ENCODE peak calls at places on chromosomes 13 and 19, in nine cellular contexts. B is epithelial cell of esophagus; L is AG04449; Y is AG09319; C is CD4-positive, alpha-beta T cell; U is OCI-LY7; W is ovary; D is adrenal gland; E is right atrium auricular region. H is an unnamed sample.
A peak's percentile ranks its signal among the peaks of the same experiment; 100 is the strongest.

GRCh38 chr19:46392252-46392801 is 21.0 kb downstream of the CCDC8 start:
- DNase-seq in B (no peak), L (no peak), Y (no peak), C (no peak), U (no peak), W (no peak), D (no peak), E (no peak), H (no peak)

GRCh38 chr19:1425102-1425842 is 12.9 kb upstream of the RPS15 start:
- DNase-seq in B (peak; percentile 91), L (no peak), Y (no peak), C (no peak), U (no peak), W (no peak), D (peak; percentile 66), E (no peak), H (no peak)

GRCh38 chr19:1280588-1281269 is 4.9 kb upstream of the EFNA2 start:
- DNase-seq in B (no peak), L (no peak), Y (no peak), C (no peak), U (no peak), W (peak; percentile 22), D (no peak), E (no peak), H (no peak)

GRCh38 chr19:48806518-48806817 is 4.4 kb downstream of the BCAT2 start:
- DNase-seq in B (no peak), L (no peak), Y (no peak), C (peak; percentile 27), U (no peak), W (peak; percentile 59), D (no peak), E (no peak), H (no peak)

GRCh38 chr19:38690832-38691231 is 43.4 kb downstream of the ACTN4 start:
- DNase-seq in B (no peak), L (no peak), Y (no peak), C (no peak), U (no peak), W (no peak), D (no peak), E (no peak), H (no peak)

GRCh38 chr13:41649659-41650058 is 192.3 kb downstream of the RGCC start:
- DNase-seq in B (peak; percentile 10), L (no peak), Y (no peak), C (no peak), U (peak; percentile 60), W (no peak), D (no peak), E (no peak), H (no peak)

GRCh38 chr13:84524586-84524985 is 642.3 kb upstream of the SLITRK1 start:
- DNase-seq in B (no peak), L (no peak), Y (no peak), C (no peak), U (no peak), W (no peak), D (no peak), E (no peak), H (no peak)

GRCh38 chr13:70995338-70995737 is 871.7 kb downstream of the DACH1 start:
- DNase-seq in B (no peak), L (no peak), Y (no peak), C (no peak), U (no peak), W (no peak), D (no peak), E (no peak), H (no peak)

GRCh38 chr19:19480688-19481087 is 34.7 kb downstream of the TSSK6 start:
- DNase-seq in B (no peak), L (no peak), Y (no peak), C (no peak), U (no peak), W (no peak), D (no peak), E (no peak), H (no peak)

GRCh38 chr19:16536130-16536529 is 6.1 kb downstream of the CHERP start:
- DNase-seq in B (no peak), L (no peak), Y (no peak), C (no peak), U (no peak), W (no peak), D (no peak), E (no peak), H (no peak)

GRCh38 chr19:5743640-5744039 is 23.2 kb downstream of the CATSPERD start:
- DNase-seq in B (no peak), L (no peak), Y (no peak), C (no peak), U (no peak), W (no peak), D (no peak), E (no peak), H (no peak)

GRCh38 chr19:58554494-58555368 is at the start of gene CHMP2A:
- DNase-seq in B (peak; percentile 95), L (no peak), Y (peak; percentile 92), C (peak; percentile 97), U (peak; percentile 96), W (peak; percentile 99), D (peak; percentile 97), E (peak; percentile 99), H (peak; percentile 87)

GRCh38 chr13:74135306-74136088 is 1.3 kb upstream of the KLF12 start:
- DNase-seq in B (peak; percentile 76), L (no peak), Y (peak; percentile 40), C (peak; percentile 40), U (peak; percentile 84), W (peak; percentile 74), D (peak; percentile 62), E (peak; percentile 63), H (no peak)

GRCh38 chr13:89900104-89900760 is 1447.3 kb upstream of the MIR17HG start:
- DNase-seq in B (peak; percentile 86), L (no peak), Y (no peak), C (no peak), U (no peak), W (no peak), D (no peak), E (no peak), H (no peak)

GRCh38 chr13:99657848-99658265 is 156.6 kb downstream of the TM9SF2 start:
- DNase-seq in B (no peak), L (no peak), Y (no peak), C (peak; percentile 30), U (no peak), W (no peak), D (no peak), E (peak; percentile 64), H (no peak)

GRCh38 chr19:3129112-3129511 is 6.7 kb upstream of the GNA15 start:
- DNase-seq in B (peak; percentile 70), L (no peak), Y (peak; percentile 35), C (no peak), U (peak; percentile 52), W (no peak), D (no peak), E (no peak), H (peak; percentile 29)

GRCh38 chr19:4482721-4483120 is 10.6 kb downstream of the HDGFL2 start:
- DNase-seq in B (no peak), L (no peak), Y (no peak), C (no peak), U (no peak), W (no peak), D (no peak), E (no peak), H (no peak)

GRCh38 chr19:21260164-21260847 is 68.9 kb downstream of the ZNF708 start:
- DNase-seq in B (no peak), L (no peak), Y (no peak), C (no peak), U (no peak), W (no peak), D (no peak), E (no peak), H (no peak)

GRCh38 chr19:49684251-49684982 is 5.0 kb upstream of the ADM5 start:
- DNase-seq in B (no peak), L (no peak), Y (no peak), C (no peak), U (no peak), W (no peak), D (peak; percentile 22), E (no peak), H (no peak)

GRCh38 chr13:75489502-75490263 is 7.7 kb upstream of the TBC1D4 start:
- DNase-seq in B (peak; percentile 65), L (no peak), Y (peak; percentile 45), C (no peak), U (no peak), W (no peak), D (no peak), E (no peak), H (no peak)

GRCh38 chr13:75485286-75486062 is 3.5 kb upstream of the TBC1D4 start:
- DNase-seq in B (peak; percentile 17), L (peak; percentile 21), Y (no peak), C (no peak), U (no peak), W (no peak), D (no peak), E (no peak), H (no peak)

GRCh38 chr13:75486654-75487053 is 4.7 kb upstream of the TBC1D4 start:
- DNase-seq in B (no peak), L (no peak), Y (no peak), C (no peak), U (no peak), W (no peak), D (no peak), E (no peak), H (no peak)

GRCh38 chr13:75482820-75483079 is 781 bp upstream of the TBC1D4 start:
- DNase-seq in B (no peak), L (no peak), Y (no peak), C (no peak), U (no peak), W (no peak), D (no peak), E (no peak), H (no peak)

GRCh38 chr13:75486146-75486545 is 4.2 kb upstream of the TBC1D4 start:
- DNase-seq in B (no peak), L (no peak), Y (no peak), C (no peak), U (no peak), W (no peak), D (no peak), E (no peak), H (no peak)
- TF ChIP-seq CTCF in B (no peak), L (no peak), Y (no peak), C (no peak), U (no peak), W (no peak), D (no peak), E (no peak), H (no peak)

GRCh38 chr13:63684822-63685221 is 2269.2 kb upstream of the PCDH20 start:
- DNase-seq in B (no peak), L (no peak), Y (no peak), C (no peak), U (no peak), W (no peak), D (no peak), E (no peak), H (no peak)
- TF ChIP-seq CTCF in B (no peak), L (no peak), Y (no peak), C (no peak), U (no peak), W (no peak), D (no peak), E (no peak), H (no peak)

GRCh38 chr13:55577847-55578210 is 1562.9 kb upstream of the PRR20A start:
- DNase-seq in B (no peak), L (no peak), Y (no peak), C (no peak), U (no peak), W (no peak), D (no peak), E (no peak), H (no peak)
- TF ChIP-seq CTCF in B (no peak), L (no peak), Y (no peak), C (no peak), U (no peak), W (no peak), D (no peak), E (no peak), H (no peak)

GRCh38 chr13:42707596-42707995 is 73.8 kb upstream of the FAM216B start:
- DNase-seq in B (no peak), L (no peak), Y (no peak), C (no peak), U (no peak), W (no peak), D (no peak), E (no peak), H (no peak)
- TF ChIP-seq CTCF in B (no peak), L (no peak), Y (no peak), C (no peak), U (no peak), W (no peak), D (no peak), E (no peak), H (no peak)

H was measured in HFF-Myc.